ENCODE peak calls at places on chromosomes 2 and 18, in nine cellular contexts. One of them, this sample, is unnamed.

GRCh38 chr18:35050004-35050623 is 8.9 kb downstream of the MAPRE2 start:
- DNase-seq in RWPE1: no peak
- DNase-seq in RWPE2: no peak
- DNase-seq in GM10248: peak
- DNase-seq in AG09309: no peak
- DNase-seq in mucosa of descending colon: no peak
- DNase-seq in left ventricle myocardium superior: no peak
- DNase-seq in cardiac fibroblast: peak
- DNase-seq in breast epithelium: no peak
- DNase-seq in this sample: no peak

GRCh38 chr2:231373184-231373583 is 22.3 kb upstream of the B3GNT7 start:
- DNase-seq in RWPE1: no peak
- DNase-seq in RWPE2: no peak
- DNase-seq in GM10248: no peak
- DNase-seq in AG09309: no peak
- DNase-seq in mucosa of descending colon: peak
- DNase-seq in left ventricle myocardium superior: no peak
- DNase-seq in cardiac fibroblast: no peak
- DNase-seq in breast epithelium: no peak
- DNase-seq in this sample: no peak

GRCh38 chr2:205139822-205140612 is 542.3 kb upstream of the NRP2 start:
- DNase-seq in RWPE1: no peak
- DNase-seq in RWPE2: no peak
- DNase-seq in GM10248: no peak
- DNase-seq in AG09309: no peak
- DNase-seq in mucosa of descending colon: peak
- DNase-seq in left ventricle myocardium superior: peak
- DNase-seq in cardiac fibroblast: no peak
- DNase-seq in breast epithelium: no peak
- DNase-seq in this sample: no peak

GRCh38 chr2:140256080-140256479 is 1475.9 kb upstream of the NXPH2 start:
- DNase-seq in RWPE1: no peak
- DNase-seq in RWPE2: no peak
- DNase-seq in GM10248: no peak
- DNase-seq in AG09309: no peak
- DNase-seq in mucosa of descending colon: no peak
- DNase-seq in left ventricle myocardium superior: no peak
- DNase-seq in cardiac fibroblast: peak
- DNase-seq in breast epithelium: no peak
- DNase-seq in this sample: no peak

GRCh38 chr2:37871453-37872191 is 53.5 kb upstream of the RMDN2 start:
- DNase-seq in RWPE1: peak
- DNase-seq in RWPE2: no peak
- DNase-seq in GM10248: peak
- DNase-seq in AG09309: peak
- DNase-seq in mucosa of descending colon: no peak
- DNase-seq in left ventricle myocardium superior: no peak
- DNase-seq in cardiac fibroblast: peak
- DNase-seq in breast epithelium: no peak
- DNase-seq in this sample: no peak

GRCh38 chr2:219739061-219739460 is 111.6 kb downstream of the SLC4A3 start:
- DNase-seq in RWPE1: no peak
- DNase-seq in RWPE2: no peak
- DNase-seq in GM10248: no peak
- DNase-seq in AG09309: no peak
- DNase-seq in mucosa of descending colon: no peak
- DNase-seq in left ventricle myocardium superior: no peak
- DNase-seq in cardiac fibroblast: no peak
- DNase-seq in breast epithelium: no peak
- DNase-seq in this sample: peak

GRCh38 chr18:58315739-58316215 is 271.8 kb downstream of the NEDD4L start:
- DNase-seq in RWPE1: peak
- DNase-seq in RWPE2: no peak
- DNase-seq in GM10248: no peak
- DNase-seq in AG09309: no peak
- DNase-seq in mucosa of descending colon: peak
- DNase-seq in left ventricle myocardium superior: peak
- DNase-seq in cardiac fibroblast: peak
- DNase-seq in breast epithelium: peak
- DNase-seq in this sample: no peak

GRCh38 chr2:198438326-198438725 is 633.9 kb downstream of the PLCL1 start:
- DNase-seq in RWPE1: no peak
- DNase-seq in RWPE2: no peak
- DNase-seq in GM10248: no peak
- DNase-seq in AG09309: no peak
- DNase-seq in mucosa of descending colon: no peak
- DNase-seq in left ventricle myocardium superior: no peak
- DNase-seq in cardiac fibroblast: no peak
- DNase-seq in breast epithelium: no peak
- DNase-seq in this sample: no peak

GRCh38 chr2:120934891-120935338 is 199.2 kb downstream of the GLI2 start:
- DNase-seq in RWPE1: peak
- DNase-seq in RWPE2: peak
- DNase-seq in GM10248: no peak
- DNase-seq in AG09309: peak
- DNase-seq in mucosa of descending colon: peak
- DNase-seq in left ventricle myocardium superior: no peak
- DNase-seq in cardiac fibroblast: peak
- DNase-seq in breast epithelium: no peak
- DNase-seq in this sample: no peak

GRCh38 chr2:206981739-206982336 is 42.5 kb downstream of the CPO start:
- DNase-seq in RWPE1: peak
- DNase-seq in RWPE2: no peak
- DNase-seq in GM10248: peak
- DNase-seq in AG09309: peak
- DNase-seq in mucosa of descending colon: peak
- DNase-seq in left ventricle myocardium superior: peak
- DNase-seq in cardiac fibroblast: peak
- DNase-seq in breast epithelium: peak
- DNase-seq in this sample: peak

GRCh38 chr2:27943138-27943537 is 52.6 kb downstream of the BABAM2 start:
- DNase-seq in RWPE1: no peak
- DNase-seq in RWPE2: no peak
- DNase-seq in GM10248: no peak
- DNase-seq in AG09309: no peak
- DNase-seq in mucosa of descending colon: no peak
- DNase-seq in left ventricle myocardium superior: no peak
- DNase-seq in cardiac fibroblast: no peak
- DNase-seq in breast epithelium: no peak
- DNase-seq in this sample: no peak

GRCh38 chr2:207720517-207721187 is 9.2 kb downstream of the CCNYL1 start:
- DNase-seq in RWPE1: no peak
- DNase-seq in RWPE2: no peak
- DNase-seq in GM10248: no peak
- DNase-seq in AG09309: no peak
- DNase-seq in mucosa of descending colon: no peak
- DNase-seq in left ventricle myocardium superior: no peak
- DNase-seq in cardiac fibroblast: no peak
- DNase-seq in breast epithelium: no peak
- DNase-seq in this sample: no peak

GRCh38 chr2:159201321-159202063 is 85.0 kb downstream of the WDSUB1 start:
- DNase-seq in RWPE1: no peak
- DNase-seq in RWPE2: no peak
- DNase-seq in GM10248: peak
- DNase-seq in AG09309: no peak
- DNase-seq in mucosa of descending colon: no peak
- DNase-seq in left ventricle myocardium superior: no peak
- DNase-seq in cardiac fibroblast: peak
- DNase-seq in breast epithelium: no peak
- DNase-seq in this sample: no peak

GRCh38 chr2:47293967-47294366 is 109.0 kb upstream of the MSH2 start:
- DNase-seq in RWPE1: no peak
- DNase-seq in RWPE2: no peak
- DNase-seq in GM10248: no peak
- DNase-seq in AG09309: no peak
- DNase-seq in mucosa of descending colon: peak
- DNase-seq in left ventricle myocardium superior: no peak
- DNase-seq in cardiac fibroblast: no peak
- DNase-seq in breast epithelium: no peak
- DNase-seq in this sample: no peak

GRCh38 chr18:33871363-33872025 is 293.5 kb downstream of the ASXL3 start:
- DNase-seq in RWPE1: no peak
- DNase-seq in RWPE2: no peak
- DNase-seq in GM10248: no peak
- DNase-seq in AG09309: no peak
- DNase-seq in mucosa of descending colon: no peak
- DNase-seq in left ventricle myocardium superior: no peak
- DNase-seq in cardiac fibroblast: no peak
- DNase-seq in breast epithelium: no peak
- DNase-seq in this sample: no peak

GRCh38 chr2:138689705-138690104 is 90.5 kb downstream of the NXPH2 start:
- DNase-seq in RWPE1: no peak
- DNase-seq in RWPE2: no peak
- DNase-seq in GM10248: no peak
- DNase-seq in AG09309: no peak
- DNase-seq in mucosa of descending colon: no peak
- DNase-seq in left ventricle myocardium superior: no peak
- DNase-seq in cardiac fibroblast: no peak
- DNase-seq in breast epithelium: no peak
- DNase-seq in this sample: no peak

GRCh38 chr2:157592983-157593382 is 35.7 kb downstream of the ACVR1C start:
- DNase-seq in RWPE1: no peak
- DNase-seq in RWPE2: no peak
- DNase-seq in GM10248: no peak
- DNase-seq in AG09309: peak
- DNase-seq in mucosa of descending colon: no peak
- DNase-seq in left ventricle myocardium superior: no peak
- DNase-seq in cardiac fibroblast: peak
- DNase-seq in breast epithelium: no peak
- DNase-seq in this sample: peak

GRCh38 chr2:238265605-238266004 is 22.8 kb downstream of the PER2 start:
- DNase-seq in RWPE1: no peak
- DNase-seq in RWPE2: no peak
- DNase-seq in GM10248: no peak
- DNase-seq in AG09309: no peak
- DNase-seq in mucosa of descending colon: no peak
- DNase-seq in left ventricle myocardium superior: no peak
- DNase-seq in cardiac fibroblast: no peak
- DNase-seq in breast epithelium: no peak
- DNase-seq in this sample: no peak

GRCh38 chr2:196160101-196160500 is 11.3 kb downstream of the STK17B start:
- DNase-seq in RWPE1: peak
- DNase-seq in RWPE2: no peak
- DNase-seq in GM10248: peak
- DNase-seq in AG09309: peak
- DNase-seq in mucosa of descending colon: no peak
- DNase-seq in left ventricle myocardium superior: no peak
- DNase-seq in cardiac fibroblast: peak
- DNase-seq in breast epithelium: peak
- DNase-seq in this sample: peak

This sample was measured in AG09319.